ENCODE peak calls at places on chromosome 4, in seven cellular contexts. T is NCI-H524 treated with DMSO at 0.1 percent for 48 hours; A is activated CD4-positive, alpha-beta T cell treated with anti-CD3 and anti-CD28 coated beads, Interleukin-2, amount 50 U/mL, for 24 hours; F is NCI-H1105; U is activated T-cell treated with anti-CD3 and anti-CD28 coated beads, Interleukin-2, amount 50 U/mL, for 72 hours; L is epithelial cell of proximal tubule; J is NCI-H1048. E is an unnamed sample.

GRCh38 chr4:139175647-139176298 is 1.2 kb downstream of the ELF2 start:
- DNase-seq in T (no peak), A (peak), F (no peak), U (no peak), L (no peak), J (no peak), E (no peak)

GRCh38 chr4:27350161-27350560 is 489.5 kb downstream of the STIM2 start:
- DNase-seq in T (no peak), A (no peak), F (no peak), U (no peak), L (no peak), J (no peak), E (peak)

GRCh38 chr4:36003051-36003450 is 241.3 kb downstream of the ARAP2 start:
- DNase-seq in T (no peak), A (no peak), F (no peak), U (no peak), L (no peak), J (no peak), E (no peak)

GRCh38 chr4:125444166-125444565 is 129.4 kb downstream of the FAT4 start:
- DNase-seq in T (no peak), A (no peak), F (no peak), U (no peak), L (no peak), J (no peak), E (no peak)

GRCh38 chr4:739569-739968 is 33.9 kb downstream of the PCGF3 start:
- DNase-seq in T (no peak), A (no peak), F (no peak), U (no peak), L (no peak), J (no peak), E (no peak)

GRCh38 chr4:47668810-47669408 is 169.0 kb downstream of the CORIN start:
- DNase-seq in T (no peak), A (no peak), F (peak), U (peak), L (no peak), J (peak), E (peak)

GRCh38 chr4:26015133-26015651 is 101.2 kb downstream of the SMIM20 start:
- DNase-seq in T (no peak), A (no peak), F (no peak), U (no peak), L (no peak), J (no peak), E (no peak)

GRCh38 chr4:87882861-87883260 is 50.1 kb downstream of the MEPE start:
- DNase-seq in T (no peak), A (no peak), F (no peak), U (no peak), L (no peak), J (no peak), E (no peak)

GRCh38 chr4:1512081-1512737 is 106.0 kb upstream of the NKX1-1 start:
- DNase-seq in T (no peak), A (no peak), F (no peak), U (no peak), L (no peak), J (no peak), E (no peak)

E was measured in mammary epithelial cell.